ENCODE peak calls at places on chromosome 3, in ten cellular contexts. L is NCI-H2029, Y is NCI-H1092 treated with DMSO at 0.1 percent for 48 hours, V is mucosa of gallbladder, H is HEK293T, Z is astrocyte of the cerebellum, N is SHP77, O is HTR-8/SVneo, T is GM04504, E is M059J. I is an unnamed sample.

GRCh38 chr3:197906850-197907187 is 43.2 kb upstream of the RPL35A start:
- DNase-seq in L (no peak), Y (no peak), V (no peak), H (no peak), Z (no peak), N (no peak), O (no peak), T (no peak), E (no peak), I (no peak)

GRCh38 chr3:138444104-138444503 is 9.7 kb downstream of the ESYT3 start:
- DNase-seq in L (no peak), Y (no peak), V (no peak), H (no peak), Z (no peak), N (no peak), O (no peak), T (no peak), E (no peak), I (no peak)

GRCh38 chr3:151386063-151386462 is 1.5 kb upstream of the P2RY12 start:
- DNase-seq in L (no peak), Y (no peak), V (no peak), H (no peak), Z (no peak), N (no peak), O (no peak), T (peak; percentile 35), E (peak; percentile 37), I (no peak)

GRCh38 chr3:18207232-18207631 is 217.9 kb downstream of the SATB1 start:
- DNase-seq in L (no peak), Y (no peak), V (no peak), H (no peak), Z (no peak), N (no peak), O (no peak), T (no peak), E (no peak), I (no peak)

GRCh38 chr3:38566215-38566528 is 70.0 kb downstream of the EXOG start:
- DNase-seq in L (no peak), Y (no peak), V (no peak), H (no peak), Z (no peak), N (no peak), O (no peak), T (no peak), E (no peak), I (no peak)

GRCh38 chr3:193828477-193828876 is 235.5 kb downstream of the OPA1 start:
- DNase-seq in L (peak; percentile 55), Y (no peak), V (peak; percentile 62), H (no peak), Z (no peak), N (no peak), O (no peak), T (no peak), E (no peak), I (peak; percentile 93)

GRCh38 chr3:170529912-170530311 is 56.0 kb downstream of the SLC7A14 start:
- DNase-seq in L (no peak), Y (no peak), V (no peak), H (no peak), Z (no peak), N (no peak), O (no peak), T (no peak), E (no peak), I (no peak)

GRCh38 chr3:132283440-132283839 is 33.8 kb upstream of the ACP3 start:
- DNase-seq in L (peak; percentile 21), Y (no peak), V (no peak), H (no peak), Z (no peak), N (no peak), O (no peak), T (no peak), E (no peak), I (peak; percentile 59)

GRCh38 chr3:45978348-45978747 is 17.3 kb downstream of the FYCO1 start:
- DNase-seq in L (peak; percentile 95), Y (no peak), V (peak; percentile 79), H (no peak), Z (no peak), N (peak; percentile 81), O (no peak), T (no peak), E (no peak), I (peak; percentile 86)

GRCh38 chr3:183490653-183491052 is 62.2 kb upstream of the MCF2L2 start:
- DNase-seq in L (peak; percentile 98), Y (peak; percentile 14), V (peak; percentile 80), H (no peak), Z (no peak), N (peak; percentile 45), O (no peak), T (no peak), E (peak; percentile 51), I (peak; percentile 97)

GRCh38 chr3:56683122-56683817 is at the start of gene TASOR:
- DNase-seq in L (peak; percentile 28), Y (peak; percentile 46), V (peak; percentile 83), H (peak; percentile 87), Z (peak; percentile 8), N (peak; percentile 68), O (peak; percentile 78), T (peak; percentile 55), E (peak; percentile 74), I (peak; percentile 45)

GRCh38 chr3:15731024-15731423 is 66.8 kb downstream of the ANKRD28 start:
- DNase-seq in L (no peak), Y (no peak), V (no peak), H (no peak), Z (no peak), N (no peak), O (no peak), T (no peak), E (no peak), I (no peak)

GRCh38 chr3:188764609-188765008 is 407.2 kb upstream of the TPRG1 start:
- DNase-seq in L (no peak), Y (no peak), V (no peak), H (no peak), Z (no peak), N (no peak), O (no peak), T (no peak), E (no peak), I (no peak)

GRCh38 chr3:145951431-145951830 is 209.6 kb downstream of the PLOD2 start:
- DNase-seq in L (no peak), Y (no peak), V (no peak), H (no peak), Z (no peak), N (no peak), O (no peak), T (no peak), E (no peak), I (no peak)

GRCh38 chr3:65024148-65024547 is 336.3 kb upstream of the ADAMTS9 start:
- DNase-seq in L (no peak), Y (no peak), V (no peak), H (no peak), Z (no peak), N (no peak), O (no peak), T (no peak), E (no peak), I (no peak)

GRCh38 chr3:32758375-32758753 is 59.4 kb upstream of the TRIM71 start:
- DNase-seq in L (no peak), Y (no peak), V (no peak), H (no peak), Z (no peak), N (no peak), O (no peak), T (no peak), E (peak; percentile 9), I (no peak)

GRCh38 chr3:52636673-52637072 is 49.0 kb downstream of the PBRM1 start:
- DNase-seq in L (peak; percentile 3), Y (no peak), V (no peak), H (no peak), Z (no peak), N (no peak), O (no peak), T (peak; percentile 32), E (peak; percentile 65), I (peak; percentile 35)

GRCh38 chr3:171200052-171201029 is 173.8 kb upstream of the SLC2A2 start:
- DNase-seq in L (no peak), Y (no peak), V (no peak), H (no peak), Z (no peak), N (no peak), O (no peak), T (no peak), E (peak; percentile 34), I (no peak)

GRCh38 chr3:21718161-21718765 is 32.7 kb downstream of the ZNF385D start:
- DNase-seq in L (no peak), Y (no peak), V (no peak), H (no peak), Z (peak; percentile 97), N (no peak), O (peak; percentile 18), T (peak; percentile 92), E (peak; percentile 95), I (peak; percentile 2)

GRCh38 chr3:123298903-123299302 is 97.2 kb downstream of the SEC22A start:
- DNase-seq in L (no peak), Y (no peak), V (no peak), H (no peak), Z (no peak), N (no peak), O (no peak), T (no peak), E (no peak), I (no peak)

GRCh38 chr3:139532996-139533395 is 6.5 kb downstream of the RBP1 start:
- DNase-seq in L (no peak), Y (peak; percentile 68), V (no peak), H (no peak), Z (no peak), N (no peak), O (no peak), T (no peak), E (no peak), I (no peak)

GRCh38 chr3:123658118-123658859 is 73.4 kb upstream of the HACD2 start:
- DNase-seq in L (peak; percentile 53), Y (peak; percentile 87), V (peak; percentile 42), H (no peak), Z (peak; percentile 68), N (no peak), O (no peak), T (peak; percentile 72), E (peak; percentile 84), I (no peak)

GRCh38 chr3:146160964-146161724 is at the start of gene PLOD2:
- DNase-seq in L (no peak), Y (no peak), V (peak; percentile 80), H (peak; percentile 74), Z (peak; percentile 73), N (peak; percentile 89), O (peak; percentile 33), T (peak; percentile 55), E (peak; percentile 97), I (peak; percentile 70)

GRCh38 chr3:120831066-120831465 is 76.9 kb upstream of the STXBP5L start:
- DNase-seq in L (no peak), Y (no peak), V (no peak), H (no peak), Z (no peak), N (no peak), O (no peak), T (no peak), E (no peak), I (no peak)

GRCh38 chr3:124438813-124439212 is 291.4 kb upstream of the UMPS start:
- DNase-seq in L (no peak), Y (no peak), V (no peak), H (no peak), Z (no peak), N (no peak), O (no peak), T (no peak), E (no peak), I (no peak)

GRCh38 chr3:187987162-187987561 is 166.8 kb upstream of the LPP start:
- DNase-seq in L (no peak), Y (no peak), V (no peak), H (no peak), Z (no peak), N (no peak), O (no peak), T (no peak), E (no peak), I (no peak)

GRCh38 chr3:194276768-194277546 is 74.2 kb downstream of the CPN2 start:
- DNase-seq in L (peak; percentile 50), Y (peak; percentile 57), V (no peak), H (no peak), Z (peak; percentile 60), N (no peak), O (no peak), T (no peak), E (peak; percentile 93), I (no peak)

GRCh38 chr3:25142609-25143355 is 285.3 kb upstream of the RARB start:
- DNase-seq in L (no peak), Y (no peak), V (no peak), H (no peak), Z (no peak), N (no peak), O (no peak), T (no peak), E (no peak), I (no peak)